ENCODE peak calls at places on chromosome 1, in nine cellular contexts. V is EL; Y is tibial artery; T is NCI-H460; H is stimulated activated CD8-positive, alpha-beta memory T cell treated with anti-CD3 and anti-CD28 coated beads, Interleukin-4, amount 100 ng/mL, for 1 hour; C is substantia nigra; P is T-helper 1 cell; M is ELR; O is neural crest cell. A is an unnamed sample.

GRCh38 chr1:207891148-207891547 is 19.8 kb downstream of the CD34 start:
- DNase-seq in C (no peak), H (no peak), O (no peak), V (no peak), Y (no peak), P (no peak), T (no peak), M (no peak), A (peak)

GRCh38 chr1:11767932-11768704 is 6.1 kb downstream of the C1orf167 start:
- DNase-seq in O (no peak), Y (no peak), V (no peak), P (no peak), M (no peak), C (no peak), H (no peak), T (no peak), A (no peak)

GRCh38 chr1:111267801-111268508 is 22.7 kb upstream of the CHIA start:
- DNase-seq in V (no peak), P (no peak), O (no peak), C (no peak), H (no peak), M (no peak), Y (no peak), T (no peak), A (no peak)

GRCh38 chr1:173420330-173420806 is 56.8 kb upstream of the PRDX6 start:
- DNase-seq in T (peak), P (peak), V (peak), O (peak), M (peak), H (no peak), Y (no peak), C (no peak), A (peak)

GRCh38 chr1:178746345-178746744 is 21.3 kb downstream of the RALGPS2 start:
- DNase-seq in O (no peak), Y (no peak), C (no peak), P (no peak), T (no peak), V (no peak), H (no peak), M (no peak), A (no peak)

GRCh38 chr1:109499661-109500536 is 6.0 kb downstream of the CYB561D1 start:
- DNase-seq in P (peak), H (no peak), O (no peak), Y (no peak), T (no peak), M (peak), C (no peak), V (peak), A (no peak)

GRCh38 chr1:59378621-59379020 is 81.7 kb downstream of the FGGY start:
- DNase-seq in T (no peak), O (no peak), M (no peak), V (no peak), P (no peak), H (no peak), Y (no peak), C (no peak), A (no peak)

GRCh38 chr1:157292302-157292701 is 154.1 kb upstream of the ETV3 start:
- DNase-seq in V (no peak), P (no peak), M (no peak), C (no peak), H (no peak), Y (no peak), T (no peak), O (no peak), A (no peak)

GRCh38 chr1:155178441-155179106 is 4.9 kb downstream of the TRIM46 start:
- DNase-seq in Y (peak), M (no peak), O (no peak), C (no peak), V (no peak), P (no peak), T (no peak), H (no peak), A (peak)